ENCODE peak calls at places on chromosomes 1 and 21, in nine cellular contexts. One of them, this sample, is unnamed.

GRCh38 chr1:215891266-215891665 is 324.2 kb downstream of the KCTD3 start:
- DNase-seq in HepG2: no peak
- DNase-seq in aorta: no peak
- DNase-seq in foreskin keratinocyte: no peak
- DNase-seq in right lobe of liver: no peak
- DNase-seq in fibroblast of lung: no peak
- DNase-seq in esophagus muscularis mucosa: no peak
- DNase-seq in adrenal gland: no peak
- DNase-seq in GM23338: no peak
- DNase-seq in this sample: no peak

GRCh38 chr21:43956667-43957030 is 55.5 kb upstream of the TRAPPC10 start:
- DNase-seq in right lobe of liver: no peak
- DNase-seq in aorta: no peak
- DNase-seq in GM23338: no peak
- DNase-seq in adrenal gland: peak; percentile 75
- DNase-seq in HepG2: no peak
- DNase-seq in foreskin keratinocyte: no peak
- DNase-seq in esophagus muscularis mucosa: no peak
- DNase-seq in fibroblast of lung: peak; percentile 14
- DNase-seq in this sample: no peak

GRCh38 chr1:11858968-11859871 is 475 bp upstream of the NPPB start:
- DNase-seq in adrenal gland: no peak
- DNase-seq in aorta: peak; percentile 71
- DNase-seq in foreskin keratinocyte: no peak
- DNase-seq in HepG2: peak; percentile 52
- DNase-seq in fibroblast of lung: peak; percentile 55
- DNase-seq in GM23338: peak; percentile 85
- DNase-seq in esophagus muscularis mucosa: no peak
- DNase-seq in right lobe of liver: no peak
- DNase-seq in this sample: peak; percentile 12

GRCh38 chr1:59506952-59507351 is 210.1 kb downstream of the FGGY start:
- DNase-seq in GM23338: no peak
- DNase-seq in aorta: peak; percentile 67
- DNase-seq in adrenal gland: no peak
- DNase-seq in HepG2: no peak
- DNase-seq in esophagus muscularis mucosa: no peak
- DNase-seq in fibroblast of lung: peak; percentile 67
- DNase-seq in foreskin keratinocyte: no peak
- DNase-seq in right lobe of liver: no peak
- DNase-seq in this sample: no peak

GRCh38 chr1:23194119-23194984 is 22.9 kb downstream of the HTR1D start:
- DNase-seq in esophagus muscularis mucosa: no peak
- DNase-seq in HepG2: no peak
- DNase-seq in GM23338: no peak
- DNase-seq in foreskin keratinocyte: peak; percentile 95
- DNase-seq in fibroblast of lung: peak; percentile 60
- DNase-seq in adrenal gland: no peak
- DNase-seq in aorta: no peak
- DNase-seq in right lobe of liver: no peak
- DNase-seq in this sample: no peak

GRCh38 chr1:227357229-227358078 is 39.2 kb upstream of the CDC42BPA start:
- DNase-seq in right lobe of liver: peak; percentile 50
- DNase-seq in adrenal gland: peak; percentile 93
- DNase-seq in HepG2: peak; percentile 52
- DNase-seq in esophagus muscularis mucosa: no peak
- DNase-seq in GM23338: peak; percentile 38
- DNase-seq in aorta: peak; percentile 72
- DNase-seq in foreskin keratinocyte: peak; percentile 59
- DNase-seq in fibroblast of lung: peak; percentile 89
- DNase-seq in this sample: no peak

GRCh38 chr1:89823679-89824292 is 3.0 kb downstream of the LRRC8D start:
- DNase-seq in esophagus muscularis mucosa: no peak
- DNase-seq in right lobe of liver: no peak
- DNase-seq in adrenal gland: no peak
- DNase-seq in GM23338: no peak
- DNase-seq in foreskin keratinocyte: no peak
- DNase-seq in fibroblast of lung: no peak
- DNase-seq in HepG2: no peak
- DNase-seq in aorta: no peak
- DNase-seq in this sample: no peak

GRCh38 chr1:41773144-41773571 is 145.6 kb downstream of the HIVEP3 start:
- DNase-seq in esophagus muscularis mucosa: no peak
- DNase-seq in HepG2: no peak
- DNase-seq in right lobe of liver: no peak
- DNase-seq in aorta: no peak
- DNase-seq in GM23338: no peak
- DNase-seq in fibroblast of lung: peak; percentile 83
- DNase-seq in adrenal gland: no peak
- DNase-seq in foreskin keratinocyte: no peak
- DNase-seq in this sample: no peak

GRCh38 chr21:33991091-33991490 is 75.5 kb upstream of the ATP5PO start:
- DNase-seq in esophagus muscularis mucosa: no peak
- DNase-seq in fibroblast of lung: no peak
- DNase-seq in foreskin keratinocyte: no peak
- DNase-seq in HepG2: no peak
- DNase-seq in GM23338: no peak
- DNase-seq in aorta: no peak
- DNase-seq in right lobe of liver: no peak
- DNase-seq in adrenal gland: no peak
- DNase-seq in this sample: no peak

GRCh38 chr1:30933874-30934252 is 25.3 kb upstream of the SDC3 start:
- DNase-seq in HepG2: no peak
- DNase-seq in fibroblast of lung: no peak
- DNase-seq in adrenal gland: no peak
- DNase-seq in aorta: no peak
- DNase-seq in GM23338: peak; percentile 25
- DNase-seq in right lobe of liver: no peak
- DNase-seq in esophagus muscularis mucosa: no peak
- DNase-seq in foreskin keratinocyte: peak; percentile 61
- DNase-seq in this sample: no peak

GRCh38 chr1:246497331-246497915 is 9.7 kb downstream of the SMYD3 start:
- DNase-seq in fibroblast of lung: peak; percentile 85
- DNase-seq in GM23338: peak; percentile 84
- DNase-seq in aorta: no peak
- DNase-seq in foreskin keratinocyte: no peak
- DNase-seq in adrenal gland: no peak
- DNase-seq in right lobe of liver: no peak
- DNase-seq in HepG2: peak; percentile 72
- DNase-seq in esophagus muscularis mucosa: no peak
- DNase-seq in this sample: no peak

GRCh38 chr1:32111789-32112188 is 3.9 kb downstream of the KPNA6 start:
- DNase-seq in HepG2: no peak
- DNase-seq in aorta: no peak
- DNase-seq in foreskin keratinocyte: no peak
- DNase-seq in esophagus muscularis mucosa: no peak
- DNase-seq in GM23338: peak; percentile 41
- DNase-seq in right lobe of liver: no peak
- DNase-seq in fibroblast of lung: peak; percentile 50
- DNase-seq in adrenal gland: no peak
- DNase-seq in this sample: no peak

GRCh38 chr1:44786138-44786840 is 1.7 kb downstream of the BEST4 start:
- DNase-seq in foreskin keratinocyte: no peak
- DNase-seq in GM23338: peak; percentile 89
- DNase-seq in aorta: peak; percentile 81
- DNase-seq in adrenal gland: peak; percentile 81
- DNase-seq in esophagus muscularis mucosa: no peak
- DNase-seq in fibroblast of lung: peak; percentile 50
- DNase-seq in right lobe of liver: no peak
- DNase-seq in HepG2: peak; percentile 60
- DNase-seq in this sample: peak; percentile 63

GRCh38 chr1:67052741-67053534 is 1.0 kb downstream of the SLC35D1 start:
- DNase-seq in esophagus muscularis mucosa: no peak
- DNase-seq in adrenal gland: peak; percentile 66
- DNase-seq in fibroblast of lung: peak; percentile 54
- DNase-seq in foreskin keratinocyte: peak; percentile 73
- DNase-seq in GM23338: peak; percentile 36
- DNase-seq in HepG2: peak; percentile 44
- DNase-seq in right lobe of liver: peak; percentile 59
- DNase-seq in aorta: peak; percentile 49
- DNase-seq in this sample: peak; percentile 0

DNA sequence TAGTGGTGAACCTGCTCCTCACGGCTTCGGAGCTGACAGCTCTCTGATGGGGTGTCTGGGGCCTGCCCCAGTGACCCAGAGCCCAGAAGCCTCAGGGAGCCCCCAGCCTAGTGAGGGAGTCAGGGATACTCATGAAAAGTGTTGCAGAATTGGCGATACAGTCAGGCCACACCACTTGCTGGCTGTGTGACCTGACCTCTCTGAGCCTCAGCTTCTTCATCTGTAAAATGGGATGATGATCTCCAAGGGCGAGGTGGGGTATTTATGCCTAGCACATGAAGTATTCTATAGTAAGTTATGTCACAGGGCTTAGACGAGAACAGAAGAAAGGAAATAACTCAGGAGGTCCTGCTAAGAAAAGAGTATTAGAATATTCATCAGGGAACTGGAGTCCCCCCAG is 1.6 kb downstream of the TMEM51 start:
- DNase-seq in foreskin keratinocyte: no peak
- DNase-seq in adrenal gland: no peak
- DNase-seq in aorta: no peak
- DNase-seq in right lobe of liver: no peak
- DNase-seq in GM23338: no peak
- DNase-seq in HepG2: no peak
- DNase-seq in esophagus muscularis mucosa: no peak
- DNase-seq in fibroblast of lung: no peak
- DNase-seq in this sample: no peak
- H3K27ac ChIP-seq in foreskin keratinocyte: no peak overlapping the region
- H3K27ac ChIP-seq in adrenal gland: no peak overlapping the region
- H3K27ac ChIP-seq in aorta: no peak overlapping the region
- H3K27ac ChIP-seq in right lobe of liver: no peak overlapping the region
- H3K27ac ChIP-seq in GM23338: no peak overlapping the region
- H3K27ac ChIP-seq in HepG2: no peak overlapping the region
- H3K27ac ChIP-seq in esophagus muscularis mucosa: peak overlapping the region; percentile 85
- H3K27ac ChIP-seq in fibroblast of lung: peak overlapping the region; percentile 41
- H3K27ac ChIP-seq in this sample: no peak overlapping the region

GRCh38 chr1:39431927-39432326 is 59.5 kb upstream of the BMP8A start:
- DNase-seq in aorta: no peak
- DNase-seq in HepG2: no peak
- DNase-seq in foreskin keratinocyte: no peak
- DNase-seq in GM23338: no peak
- DNase-seq in right lobe of liver: no peak
- DNase-seq in esophagus muscularis mucosa: no peak
- DNase-seq in adrenal gland: no peak
- DNase-seq in fibroblast of lung: peak; percentile 45
- DNase-seq in this sample: no peak

GRCh38 chr1:39436842-39437241 is 54.6 kb upstream of the BMP8A start:
- DNase-seq in adrenal gland: no peak
- DNase-seq in foreskin keratinocyte: no peak
- DNase-seq in aorta: no peak
- DNase-seq in esophagus muscularis mucosa: no peak
- DNase-seq in GM23338: no peak
- DNase-seq in fibroblast of lung: no peak
- DNase-seq in HepG2: no peak
- DNase-seq in right lobe of liver: no peak
- DNase-seq in this sample: no peak

GRCh38 chr1:39438002-39438401 is 53.4 kb upstream of the BMP8A start:
- DNase-seq in right lobe of liver: no peak
- DNase-seq in aorta: no peak
- DNase-seq in esophagus muscularis mucosa: no peak
- DNase-seq in HepG2: no peak
- DNase-seq in adrenal gland: no peak
- DNase-seq in foreskin keratinocyte: no peak
- DNase-seq in GM23338: no peak
- DNase-seq in fibroblast of lung: no peak
- DNase-seq in this sample: no peak

GRCh38 chr1:39434797-39435395 is 56.5 kb upstream of the BMP8A start:
- DNase-seq in HepG2: no peak
- DNase-seq in fibroblast of lung: no peak
- DNase-seq in esophagus muscularis mucosa: no peak
- DNase-seq in aorta: no peak
- DNase-seq in right lobe of liver: no peak
- DNase-seq in GM23338: no peak
- DNase-seq in adrenal gland: no peak
- DNase-seq in foreskin keratinocyte: no peak
- DNase-seq in this sample: no peak

GRCh38 chr1:39435597-39435996 is 55.8 kb upstream of the BMP8A start:
- DNase-seq in foreskin keratinocyte: no peak
- DNase-seq in esophagus muscularis mucosa: no peak
- DNase-seq in HepG2: no peak
- DNase-seq in right lobe of liver: no peak
- DNase-seq in adrenal gland: no peak
- DNase-seq in fibroblast of lung: no peak
- DNase-seq in GM23338: no peak
- DNase-seq in aorta: no peak
- DNase-seq in this sample: no peak
- H3K27ac ChIP-seq in foreskin keratinocyte: no peak overlapping the region
- H3K27ac ChIP-seq in esophagus muscularis mucosa: no peak overlapping the region
- H3K27ac ChIP-seq in HepG2: no peak overlapping the region
- H3K27ac ChIP-seq in right lobe of liver: no peak overlapping the region
- H3K27ac ChIP-seq in adrenal gland: no peak overlapping the region
- H3K27ac ChIP-seq in fibroblast of lung: no peak overlapping the region
- H3K27ac ChIP-seq in GM23338: no peak overlapping the region
- H3K27ac ChIP-seq in aorta: no peak overlapping the region
- H3K27ac ChIP-seq in this sample: no peak overlapping the region

DNA sequence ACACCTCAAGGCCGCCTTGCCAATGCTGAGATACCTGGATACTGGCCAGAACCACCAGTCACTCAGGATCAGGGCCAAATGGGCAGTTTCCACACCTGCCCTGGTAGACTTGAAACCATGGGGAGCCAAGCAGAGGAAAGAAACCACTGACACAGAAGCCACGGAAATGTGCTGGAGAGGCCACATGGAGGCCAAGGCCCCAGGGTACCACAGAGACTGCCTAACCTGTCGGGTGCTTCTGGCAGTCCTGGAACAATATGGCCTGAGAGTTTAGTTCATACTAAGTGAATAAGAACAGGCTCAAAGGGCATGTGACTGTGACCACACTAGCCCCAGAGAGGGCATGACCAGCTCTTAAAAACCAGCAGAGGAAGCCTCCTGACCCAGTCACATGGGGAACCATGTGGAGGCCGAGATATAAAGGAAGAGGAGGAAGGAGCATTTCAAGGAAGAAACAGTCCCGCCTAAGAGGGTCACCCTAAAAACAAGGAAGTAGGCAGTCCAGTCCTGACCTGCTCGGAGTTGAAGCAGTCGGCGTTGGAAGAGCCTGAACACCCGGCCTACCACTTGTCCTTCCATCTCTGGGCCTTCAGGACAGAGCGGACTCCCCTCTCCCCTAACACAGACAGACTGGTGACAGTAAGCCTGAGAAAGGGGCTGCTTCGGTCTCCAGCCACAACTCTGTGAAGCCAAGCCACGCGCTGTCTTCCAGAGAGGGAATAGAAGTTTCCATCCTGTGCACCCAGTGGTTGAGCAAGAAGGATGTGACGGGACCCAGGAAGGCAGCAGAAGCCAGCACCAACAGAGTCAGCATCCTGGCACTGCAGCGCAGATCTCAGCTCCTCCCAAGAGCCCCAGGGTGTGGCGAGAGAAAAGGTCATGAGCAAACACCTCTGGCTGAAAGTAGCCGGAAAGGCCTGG is at the start of gene DENND2D:
- DNase-seq in aorta: peak; percentile 88
- DNase-seq in foreskin keratinocyte: no peak
- DNase-seq in HepG2: no peak
- DNase-seq in right lobe of liver: peak; percentile 71
- DNase-seq in fibroblast of lung: no peak
- DNase-seq in esophagus muscularis mucosa: peak; percentile 93
- DNase-seq in adrenal gland: peak; percentile 89
- DNase-seq in GM23338: no peak
- DNase-seq in this sample: no peak
- H3K27ac ChIP-seq in aorta: no peak within 1 kb of the TSS
- H3K27ac ChIP-seq in foreskin keratinocyte: no peak within 1 kb of the TSS
- H3K27ac ChIP-seq in HepG2: no peak within 1 kb of the TSS
- H3K27ac ChIP-seq in right lobe of liver: peak within 1 kb of the TSS; percentile 62
- H3K27ac ChIP-seq in fibroblast of lung: no peak within 1 kb of the TSS
- H3K27ac ChIP-seq in esophagus muscularis mucosa: peak within 1 kb of the TSS; percentile 35
- H3K27ac ChIP-seq in adrenal gland: no peak within 1 kb of the TSS
- H3K27ac ChIP-seq in GM23338: no peak within 1 kb of the TSS
- H3K27ac ChIP-seq in this sample: peak within 1 kb of the TSS; percentile 92

GRCh38 chr1:145981299-145981600 is 15.1 kb downstream of the TXNIP start:
- DNase-seq in fibroblast of lung: no peak
- DNase-seq in esophagus muscularis mucosa: no peak
- DNase-seq in foreskin keratinocyte: no peak
- DNase-seq in right lobe of liver: no peak
- DNase-seq in adrenal gland: peak; percentile 54
- DNase-seq in GM23338: no peak
- DNase-seq in aorta: no peak
- DNase-seq in HepG2: no peak
- DNase-seq in this sample: no peak
- H3K27ac ChIP-seq in fibroblast of lung: no peak overlapping the region
- H3K27ac ChIP-seq in esophagus muscularis mucosa: peak overlapping the region; percentile 89
- H3K27ac ChIP-seq in foreskin keratinocyte: no peak overlapping the region
- H3K27ac ChIP-seq in right lobe of liver: no peak overlapping the region
- H3K27ac ChIP-seq in adrenal gland: no peak overlapping the region
- H3K27ac ChIP-seq in GM23338: no peak overlapping the region
- H3K27ac ChIP-seq in aorta: peak overlapping the region; percentile 61
- H3K27ac ChIP-seq in HepG2: no peak overlapping the region
- H3K27ac ChIP-seq in this sample: peak overlapping the region; percentile 33